ENCODE peak calls at places on chromosomes 4 and X, in six cellular contexts. B, Q, Z, L, H and X are unnamed samples.
A peak's percentile ranks its signal among the peaks of the same experiment; 100 is the strongest.

GRCh38 chr4:159069922-159070321 is 33.0 kb upstream of the RAPGEF2 start:
- DNase-seq in B (no peak), Q (no peak), Z (no peak), L (no peak), H (no peak), X (no peak)

GRCh38 chr4:91914176-91914804 is 389.5 kb upstream of the GRID2 start:
- DNase-seq in B (no peak), Q (no peak), Z (no peak), L (no peak), H (no peak), X (no peak)

GRCh38 chrX:15404712-15405111 is 20.5 kb upstream of the VEGFD start:
- DNase-seq in B (peak; percentile 41), Q (no peak), Z (no peak), L (no peak), H (peak; percentile 60), X (no peak)

GRCh38 chr4:127997534-127998388 is 32.6 kb downstream of the ABHD18 start:
- DNase-seq in B (no peak), Q (peak; percentile 44), Z (no peak), L (no peak), H (peak; percentile 18), X (no peak)

GRCh38 chrX:153642313-153642654 is 4.7 kb upstream of the DUSP9 start:
- DNase-seq in B (no peak), Q (no peak), Z (no peak), L (no peak), H (no peak), X (no peak)

GRCh38 chr4:183447646-183448045 is 3.2 kb downstream of the CDKN2AIP start:
- DNase-seq in B (no peak), Q (no peak), Z (no peak), L (no peak), H (no peak), X (no peak)

GRCh38 chr4:13840573-13841185 is 213.2 kb upstream of the BOD1L1 start:
- DNase-seq in B (no peak), Q (no peak), Z (no peak), L (no peak), H (no peak), X (no peak)

GRCh38 chrX:8988456-8988855 is 45.5 kb downstream of the FAM9B start:
- DNase-seq in B (no peak), Q (no peak), Z (no peak), L (peak; percentile 0), H (peak; percentile 54), X (no peak)

GRCh38 chr4:187883836-187884235 is 111.7 kb upstream of the ZFP42 start:
- DNase-seq in B (no peak), Q (no peak), Z (no peak), L (no peak), H (no peak), X (no peak)

GRCh38 chrX:46628406-46629371 is 55.1 kb downstream of the CHST7 start:
- DNase-seq in B (peak; percentile 63), Q (peak; percentile 91), Z (no peak), L (no peak), H (peak; percentile 47), X (peak; percentile 51)

GRCh38 chr4:8736083-8736825 is 135.4 kb downstream of the HMX1 start:
- DNase-seq in B (no peak), Q (no peak), Z (no peak), L (no peak), H (no peak), X (peak; percentile 25)

GRCh38 chr4:53555111-53555510 is 36.2 kb downstream of the LNX1 start:
- DNase-seq in B (no peak), Q (no peak), Z (no peak), L (no peak), H (no peak), X (no peak)

GRCh38 chr4:17805580-17805979 is 5.0 kb downstream of the DCAF16 start:
- DNase-seq in B (no peak), Q (no peak), Z (no peak), L (no peak), H (no peak), X (no peak)

GRCh38 chr4:152998861-152999260 is 62.7 kb downstream of the FHDC1 start:
- DNase-seq in B (no peak), Q (no peak), Z (no peak), L (no peak), H (no peak), X (no peak)

GRCh38 chrX:85391879-85392238 is 12.4 kb upstream of the POF1B start:
- DNase-seq in B (no peak), Q (no peak), Z (no peak), L (no peak), H (no peak), X (no peak)
- H3K27ac ChIP-seq in B (no peak overlapping the region), Q (no peak overlapping the region), Z (no peak overlapping the region), L (no peak overlapping the region), H (no peak overlapping the region), X (no peak overlapping the region)

GRCh38 chrX:129540068-129540653 is at the start of gene OCRL:
- DNase-seq in B (peak; percentile 53), Q (no peak), Z (peak; percentile 34), L (peak; percentile 51), H (peak; percentile 51), X (peak; percentile 39)
- TF ChIP-seq POLR2A in B (peak; percentile 15), Q (no peak), Z (no peak), L (no peak), H (peak; percentile 16), X (no peak)

GRCh38 chr4:4889781-4890180 is 30.3 kb downstream of the MSX1 start:
- DNase-seq in B (no peak), Q (no peak), Z (no peak), L (no peak), H (no peak), X (no peak)
- H3K27me3 ChIP-seq in B (no peaks in the 10 kb centered on the region), Q (no peaks in the 10 kb centered on the region), Z (peaks cover 5% of the 10 kb centered on the region), L (peaks cover 12% of the 10 kb centered on the region), H (no peaks in the 10 kb centered on the region), X (no peaks in the 10 kb centered on the region)

GRCh38 chr4:112881842-112882241 is 167.6 kb upstream of the ANK2 start:
- DNase-seq in B (no peak), Q (no peak), Z (no peak), L (no peak), H (peak; percentile 30), X (no peak)
- H3K27ac ChIP-seq in B (no peak overlapping the region), Q (no peak overlapping the region), Z (no peak overlapping the region), L (no peak overlapping the region), H (peak overlapping the region; percentile 73), X (no peak overlapping the region)

GRCh38 chrX:102723456-102723855 is 2.9 kb downstream of the GPRASP3 start:
- DNase-seq in B (no peak), Q (no peak), Z (no peak), L (no peak), H (no peak), X (no peak)

GRCh38 chrX:102715967-102716366 is 3.7 kb downstream of the GPRASP2 start:
- DNase-seq in B (no peak), Q (no peak), Z (no peak), L (no peak), H (no peak), X (no peak)

GRCh38 chrX:102714994-102715393 is 2.7 kb downstream of the GPRASP2 start:
- DNase-seq in B (no peak), Q (no peak), Z (no peak), L (no peak), H (no peak), X (no peak)

GRCh38 chrX:102720237-102721168 is at the start of gene GPRASP3:
- DNase-seq in B (peak; percentile 72), Q (no peak), Z (no peak), L (no peak), H (peak; percentile 78), X (peak; percentile 84)
- TF ChIP-seq POLR2A in B (peak; percentile 40), Q (peak; percentile 58), Z (no peak), L (no peak), H (no peak), X (peak; percentile 38)

GRCh38 chr4:24999392-25000104 is 31.2 kb downstream of the LGI2 start:
- DNase-seq in B (no peak), Q (no peak), Z (no peak), L (no peak), H (no peak), X (no peak)
- H3K27me3 ChIP-seq in B (no peaks in the 10 kb centered on the region), Q (no peaks in the 10 kb centered on the region), Z (peaks cover 23% of the 10 kb centered on the region), L (peaks cover 5% of the 10 kb centered on the region), H (no peaks in the 10 kb centered on the region), X (no peaks in the 10 kb centered on the region)

DNA sequence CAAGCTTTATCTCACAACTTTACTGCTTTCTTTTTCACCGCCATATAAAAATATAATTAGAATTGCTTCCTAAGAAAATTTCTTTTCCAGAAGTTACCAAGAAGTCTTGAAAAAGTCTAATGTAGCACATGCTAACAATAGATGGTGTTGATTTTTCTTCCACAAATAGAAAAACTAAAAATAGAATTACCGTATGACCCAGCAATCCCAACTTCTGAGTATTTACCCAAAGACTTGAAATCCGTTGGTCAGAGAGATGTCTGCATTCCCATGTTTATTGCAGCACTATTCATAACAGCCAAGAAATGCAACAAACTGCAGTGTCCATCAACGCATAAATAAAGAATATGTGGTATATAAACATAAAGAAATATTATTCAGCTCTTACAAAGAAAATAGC is 17.8 kb upstream of the EDNRA start:
- DNase-seq in B (no peak), Q (no peak), Z (no peak), L (no peak), H (no peak), X (no peak)
- H3K27ac ChIP-seq in B (no peak overlapping the region), Q (no peak overlapping the region), Z (no peak overlapping the region), L (no peak overlapping the region), H (peak overlapping the region; percentile 56), X (no peak overlapping the region)